ENCODE peak calls at places on chromosomes 16 and 17, in seven cellular contexts. P is AG04450, Z is ovary, L is neural progenitor cell, E is heart right ventricle, G is heart left ventricle, B is endodermal cell. X is an unnamed sample. For H3K27me3, the result is how much of the 10 kb centered on the place peaks cover.

GRCh38 chr16:14155572-14156213 is 84.6 kb downstream of the MRTFB start:
- DNase-seq in P (no peak), Z (no peak), G (no peak), B (no peak), L (no peak), E (no peak), X (no peak)

GRCh38 chr17:5897320-5897911 is 172.8 kb upstream of the WSCD1 start:
- DNase-seq in E (no peak), L (peak), G (no peak), P (no peak), B (peak), Z (no peak), X (no peak)

GRCh38 chr16:79762217-79762616 is 161.7 kb upstream of the MAF start:
- DNase-seq in B (no peak), E (no peak), L (no peak), Z (no peak), G (no peak), P (no peak), X (no peak)

GRCh38 chr16:2030036-2030435 is 3.3 kb downstream of the NHERF2 start:
- DNase-seq in P (no peak), L (no peak), Z (no peak), E (no peak), B (no peak), G (no peak), X (no peak)

GRCh38 chr17:27503636-27504035 is 47.4 kb downstream of the KSR1 start:
- DNase-seq in G (no peak), E (no peak), L (no peak), Z (no peak), P (no peak), B (no peak), X (no peak)

GRCh38 chr16:1428511-1428910 is 2.4 kb upstream of the PERCC1 start:
- DNase-seq in Z (no peak), E (no peak), P (no peak), B (peak), G (peak), L (peak), X (no peak)

GRCh38 chr16:52435573-52435972 is 111.4 kb downstream of the TOX3 start:
- DNase-seq in B (no peak), E (no peak), G (no peak), L (peak), P (no peak), Z (no peak), X (no peak)

GRCh38 chr17:65742433-65743312 is 181.2 kb upstream of the AXIN2 start:
- DNase-seq in E (no peak), G (no peak), Z (no peak), P (peak), L (peak), B (no peak), X (no peak)

GRCh38 chr17:50518265-50519023 is 10.2 kb downstream of the MYCBPAP start:
- DNase-seq in P (no peak), B (no peak), G (no peak), E (no peak), Z (peak), L (no peak), X (peak)

GRCh38 chr17:7445011-7445927 is at the start of gene CHRNB1:
- DNase-seq in B (peak), P (no peak), Z (peak), G (peak), L (peak), E (peak), X (peak)

GRCh38 chr17:44878627-44879221 is 20.5 kb downstream of the EFTUD2 start:
- DNase-seq in B (peak), G (no peak), Z (no peak), P (no peak), L (peak), E (peak), X (no peak)

GRCh38 chr16:85916141-85916890 is 17.4 kb downstream of the IRF8 start:
- DNase-seq in B (no peak), E (peak), Z (no peak), P (no peak), G (peak), L (no peak), X (no peak)

GRCh38 chr16:14345512-14346115 is 274.5 kb downstream of the MRTFB start:
- DNase-seq in E (no peak), P (no peak), L (no peak), Z (no peak), B (no peak), G (no peak), X (no peak)

GRCh38 chr16:11361751-11362742 is 16.8 kb downstream of the RMI2 start:
- DNase-seq in L (no peak), G (no peak), P (no peak), Z (no peak), E (no peak), B (no peak), X (no peak)

GRCh38 chr17:59221159-59221847 is 992 bp downstream of the GDPD1 start:
- DNase-seq in Z (no peak), E (no peak), G (no peak), L (no peak), P (no peak), B (no peak), X (peak)

GRCh38 chr17:40555296-40556190 is 9.7 kb downstream of the CCR7 start:
- DNase-seq in G (no peak), Z (peak), E (no peak), B (no peak), L (no peak), P (no peak), X (no peak)

GRCh38 chr16:29820271-29820701 is at the start of gene MVP:
- DNase-seq in B (no peak), L (no peak), G (peak), Z (peak), E (peak), P (no peak), X (peak)

GRCh38 chr16:66382966-66383299 is 16.4 kb downstream of the CDH5 start:
- DNase-seq in E (no peak), L (no peak), P (peak), Z (no peak), B (no peak), G (no peak), X (no peak)

GRCh38 chr17:29847527-29847931 is 82.5 kb downstream of the SSH2 start:
- DNase-seq in Z (no peak), B (no peak), L (no peak), E (no peak), P (no peak), G (no peak), X (no peak)

GRCh38 chr16:84281077-84281476 is 13.6 kb upstream of the WFDC1 start:
- DNase-seq in G (no peak), E (no peak), B (peak), Z (no peak), L (peak), P (no peak), X (no peak)

GRCh38 chr16:67207857-67208524 is 9.1 kb downstream of the ELMO3 start:
- DNase-seq in G (no peak), P (no peak), L (no peak), Z (no peak), E (no peak), B (no peak), X (peak)

GRCh38 chr16:22141746-22142145 is 20.6 kb upstream of the SDR42E2 start:
- DNase-seq in B (peak), E (no peak), G (no peak), P (no peak), Z (no peak), L (peak), X (no peak)

GRCh38 chr16:84348386-84348785 is 20.0 kb upstream of the ATP2C2 start:
- DNase-seq in B (no peak), Z (no peak), G (no peak), E (no peak), P (no peak), L (no peak), X (no peak)

GRCh38 chr16:17831330-17831729 is 360.6 kb upstream of the XYLT1 start:
- DNase-seq in B (peak), E (no peak), Z (no peak), G (no peak), P (no peak), L (peak), X (no peak)

GRCh38 chr16:23826528-23827244 is 9.1 kb upstream of the PRKCB start:
- DNase-seq in G (no peak), P (no peak), Z (no peak), E (no peak), L (no peak), B (no peak), X (no peak)

GRCh38 chr17:4004517-4005295 is 40.5 kb upstream of the ATP2A3 start:
- DNase-seq in L (peak), E (peak), G (peak), Z (peak), B (peak), P (no peak), X (no peak)

GRCh38 chr16:3131755-3132377 is 3.0 kb upstream of the ZNF213 start:
- DNase-seq in B (peak), P (no peak), L (peak), E (no peak), Z (peak), G (no peak), X (peak)

GRCh38 chr17:19360772-19361171 is 1.8 kb downstream of the B9D1 start:
- DNase-seq in P (no peak), L (no peak), E (no peak), Z (no peak), G (no peak), B (peak), X (peak)

GRCh38 chr16:53840472-53840871 is 136.5 kb downstream of the FTO start:
- DNase-seq in E (no peak), B (no peak), L (no peak), Z (no peak), P (no peak), G (no peak), X (no peak)

GRCh38 chr16:53844796-53845195 is 140.8 kb downstream of the FTO start:
- DNase-seq in B (no peak), E (no peak), G (no peak), L (no peak), P (no peak), Z (no peak), X (no peak)

GRCh38 chr16:53841884-53842283 is 137.9 kb downstream of the FTO start:
- DNase-seq in L (no peak), P (no peak), Z (no peak), E (no peak), G (no peak), B (no peak), X (no peak)

GRCh38 chr16:53839150-53839549 is 135.2 kb downstream of the FTO start:
- DNase-seq in B (no peak), Z (no peak), E (no peak), P (no peak), G (no peak), L (no peak), X (no peak)

GRCh38 chr16:53843084-53843483 is 139.1 kb downstream of the FTO start:
- DNase-seq in Z (no peak), L (no peak), B (no peak), G (no peak), E (no peak), P (no peak), X (no peak)
- TF ChIP-seq CTCF in Z (no peak), L (no peak), B (no peak), G (no peak), E (no peak), P (no peak), X (no peak)

GRCh38 chr17:68513932-68514331 is 1.7 kb downstream of the PRKAR1A start:
- DNase-seq in G (no peak), B (no peak), Z (no peak), L (no peak), E (no peak), P (no peak), X (no peak)

GRCh38 chr17:68516732-68517131 is 4.5 kb downstream of the PRKAR1A start:
- DNase-seq in G (no peak), E (no peak), P (no peak), B (peak), Z (no peak), L (no peak), X (no peak)

GRCh38 chr17:68512967-68513474 is 791 bp downstream of the PRKAR1A start:
- DNase-seq in L (peak), Z (no peak), E (no peak), B (peak), P (no peak), G (no peak), X (no peak)

GRCh38 chr17:68514809-68515208 is 2.6 kb downstream of the PRKAR1A start:
- DNase-seq in L (no peak), Z (no peak), E (no peak), G (no peak), B (peak), P (no peak), X (no peak)

DNA sequence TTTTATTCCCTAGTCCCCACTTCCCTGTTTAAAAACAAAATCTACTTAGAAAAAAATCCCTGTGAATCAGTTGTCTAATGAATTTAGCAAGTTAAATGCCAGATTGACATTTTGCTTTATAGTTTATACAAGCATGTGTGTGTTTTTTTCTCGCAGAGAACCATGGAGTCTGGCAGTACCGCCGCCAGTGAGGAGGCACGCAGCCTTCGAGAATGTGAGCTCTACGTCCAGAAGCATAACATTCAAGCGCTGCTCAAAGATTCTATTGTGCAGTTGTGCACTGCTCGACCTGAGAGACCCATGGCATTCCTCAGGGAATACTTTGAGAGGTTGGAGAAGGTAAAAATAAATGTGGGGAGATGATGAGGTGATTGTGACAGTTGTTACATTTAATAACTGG is 3.0 kb downstream of the PRKAR1A start:
- DNase-seq in E (no peak), P (no peak), L (peak), Z (no peak), B (peak), G (no peak), X (no peak)
- H3K27ac ChIP-seq in E (peak), P (no peak), L (no peak), Z (no peak), B (no peak), G (peak), X (peak)

GRCh38 chr17:46851029-46851741 is at the start of gene WNT9B:
- DNase-seq in P (no peak), B (peak), E (no peak), L (peak), G (no peak), Z (no peak), X (no peak)
- H3K27me3 ChIP-seq in P (half or more), B (half or more), E (half or more), L (half or more), G (under half), Z (under half), X (under half)

GRCh38 chr17:60618854-60619253 is 18.9 kb downstream of the PPM1D start:
- DNase-seq in B (no peak), E (no peak), Z (no peak), P (no peak), L (no peak), G (no peak), X (no peak)
- TF ChIP-seq CTCF in B (no peak), E (no peak), Z (no peak), P (peak), L (no peak), G (no peak), X (no peak)